ENCODE peak calls at places on chromosomes 12 and 14, in seven cellular contexts. J, Z, L, U, F, K and Y are unnamed samples.
A peak's percentile ranks its signal among the peaks of the same experiment; 100 is the strongest.

GRCh38 chr12:101792046-101792931 is 38.5 kb downstream of the GNPTAB start:
- DNase-seq in J (no peak), Z (no peak), L (peak; percentile 8), U (no peak), F (no peak), K (no peak), Y (no peak)

GRCh38 chr12:116916714-116917114 is 6.0 kb downstream of the FBXW8 start:
- DNase-seq in J (peak; percentile 55), Z (peak; percentile 38), L (peak; percentile 70), U (peak; percentile 66), F (no peak), K (peak; percentile 67), Y (peak; percentile 69)

GRCh38 chr12:93803408-93803807 is 126.2 kb downstream of the CRADD start:
- DNase-seq in J (no peak), Z (no peak), L (peak; percentile 72), U (no peak), F (no peak), K (no peak), Y (no peak)

GRCh38 chr14:54754623-54755386 is 147.8 kb downstream of the GCH1 start:
- DNase-seq in J (no peak), Z (no peak), L (no peak), U (peak; percentile 25), F (no peak), K (no peak), Y (no peak)

GRCh38 chr14:77804592-77804991 is 4.7 kb downstream of the ADCK1 start:
- DNase-seq in J (peak; percentile 7), Z (no peak), L (peak; percentile 35), U (peak; percentile 71), F (no peak), K (peak; percentile 47), Y (no peak)

GRCh38 chr14:85528882-85529585 is 910 bp upstream of the FLRT2 start:
- DNase-seq in J (no peak), Z (no peak), L (peak; percentile 69), U (no peak), F (no peak), K (no peak), Y (no peak)

GRCh38 chr14:52348796-52349195 is 34.7 kb downstream of the PTGER2 start:
- DNase-seq in J (no peak), Z (no peak), L (peak; percentile 59), U (no peak), F (no peak), K (no peak), Y (no peak)

GRCh38 chr12:109018276-109018675 is 2.6 kb downstream of the SVOP start:
- DNase-seq in J (no peak), Z (no peak), L (no peak), U (no peak), F (no peak), K (no peak), Y (no peak)

GRCh38 chr12:98954506-98954905 is 309.4 kb downstream of the APAF1 start:
- DNase-seq in J (no peak), Z (no peak), L (no peak), U (no peak), F (no peak), K (no peak), Y (no peak)

GRCh38 chr12:12088147-12088546 is 17.4 kb downstream of the BCL2L14 start:
- DNase-seq in J (no peak), Z (no peak), L (no peak), U (no peak), F (no peak), K (no peak), Y (no peak)

GRCh38 chr12:122669397-122670070 is 33.6 kb downstream of the HCAR2 start:
- DNase-seq in J (no peak), Z (no peak), L (peak; percentile 18), U (no peak), F (no peak), K (no peak), Y (no peak)

GRCh38 chr14:100346306-100347091 is 23.4 kb downstream of the SLC25A47 start:
- DNase-seq in J (no peak), Z (no peak), L (no peak), U (no peak), F (no peak), K (no peak), Y (no peak)

GRCh38 chr12:21580748-21581495 is 23.7 kb downstream of the GYS2 start:
- DNase-seq in J (no peak), Z (no peak), L (no peak), U (no peak), F (no peak), K (no peak), Y (no peak)

GRCh38 chr14:52730708-52731111 is 744 bp downstream of the STYX start:
- DNase-seq in J (no peak), Z (no peak), L (peak; percentile 27), U (no peak), F (no peak), K (peak; percentile 36), Y (peak; percentile 24)

GRCh38 chr14:60951781-60952435 is 29.0 kb downstream of the TRMT5 start:
- DNase-seq in J (no peak), Z (no peak), L (no peak), U (no peak), F (no peak), K (no peak), Y (no peak)

GRCh38 chr12:107761502-107761904 is 566 bp upstream of the PRDM4 start:
- DNase-seq in J (peak; percentile 11), Z (no peak), L (no peak), U (peak; percentile 25), F (no peak), K (no peak), Y (no peak)